ENCODE peak calls at places on chromosomes 1 and 21, in five cellular contexts. One of them, this sample, is unnamed.

GRCh38 chr1:231592809-231593208 is 33.8 kb upstream of the DISC1 start:
- DNase-seq in small intestine: no peak
- DNase-seq in left lung: no peak
- DNase-seq in neural progenitor cell: no peak
- DNase-seq in epithelial cell of esophagus: no peak
- DNase-seq in this sample: no peak

GRCh38 chr1:226971765-226972164 is 31.7 kb downstream of the COQ8A start:
- DNase-seq in neural progenitor cell: no peak
- DNase-seq in left lung: no peak
- DNase-seq in small intestine: no peak
- DNase-seq in epithelial cell of esophagus: no peak
- DNase-seq in this sample: no peak

GRCh38 chr1:93701619-93702018 is 20.0 kb upstream of the BCAR3 start:
- DNase-seq in epithelial cell of esophagus: peak; percentile 100
- DNase-seq in small intestine: no peak
- DNase-seq in neural progenitor cell: no peak
- DNase-seq in left lung: peak; percentile 85
- DNase-seq in this sample: no peak

GRCh38 chr1:222940903-222941302 is 126.1 kb downstream of the DISP1 start:
- DNase-seq in small intestine: no peak
- DNase-seq in neural progenitor cell: no peak
- DNase-seq in epithelial cell of esophagus: no peak
- DNase-seq in left lung: no peak
- DNase-seq in this sample: no peak

GRCh38 chr1:205229399-205229861 is 1.7 kb downstream of the TMCC2 start:
- DNase-seq in neural progenitor cell: peak; percentile 82
- DNase-seq in small intestine: peak; percentile 55
- DNase-seq in left lung: no peak
- DNase-seq in epithelial cell of esophagus: peak; percentile 71
- DNase-seq in this sample: peak; percentile 66

GRCh38 chr1:87501738-87502137 is 173.1 kb downstream of the LMO4 start:
- DNase-seq in small intestine: no peak
- DNase-seq in epithelial cell of esophagus: no peak
- DNase-seq in neural progenitor cell: no peak
- DNase-seq in left lung: no peak
- DNase-seq in this sample: no peak

GRCh38 chr1:3164671-3165070 is 95.7 kb downstream of the PRDM16 start:
- DNase-seq in left lung: no peak
- DNase-seq in small intestine: no peak
- DNase-seq in epithelial cell of esophagus: no peak
- DNase-seq in neural progenitor cell: no peak
- DNase-seq in this sample: no peak

GRCh38 chr1:38068980-38069340 is 22.4 kb upstream of the POU3F1 start:
- DNase-seq in left lung: no peak
- DNase-seq in neural progenitor cell: no peak
- DNase-seq in small intestine: no peak
- DNase-seq in epithelial cell of esophagus: no peak
- DNase-seq in this sample: no peak

GRCh38 chr1:236176337-236177336 is 34.3 kb downstream of the GPR137B start:
- DNase-seq in neural progenitor cell: no peak
- DNase-seq in small intestine: peak; percentile 18
- DNase-seq in epithelial cell of esophagus: no peak
- DNase-seq in left lung: no peak
- DNase-seq in this sample: no peak

GRCh38 chr1:72011721-72012120 is 270.6 kb downstream of the NEGR1 start:
- DNase-seq in epithelial cell of esophagus: no peak
- DNase-seq in neural progenitor cell: no peak
- DNase-seq in small intestine: no peak
- DNase-seq in left lung: no peak
- DNase-seq in this sample: no peak

GRCh38 chr1:105516068-105516467 is 1540.4 kb upstream of the PRMT6 start:
- DNase-seq in epithelial cell of esophagus: no peak
- DNase-seq in left lung: no peak
- DNase-seq in neural progenitor cell: no peak
- DNase-seq in small intestine: no peak
- DNase-seq in this sample: no peak

GRCh38 chr1:53638641-53639035 is 100.3 kb downstream of the GLIS1 start:
- DNase-seq in left lung: no peak
- DNase-seq in small intestine: no peak
- DNase-seq in epithelial cell of esophagus: no peak
- DNase-seq in neural progenitor cell: no peak
- DNase-seq in this sample: no peak

GRCh38 chr1:180899262-180899661 is 13.4 kb upstream of the KIAA1614 start:
- DNase-seq in small intestine: no peak
- DNase-seq in epithelial cell of esophagus: no peak
- DNase-seq in neural progenitor cell: no peak
- DNase-seq in left lung: no peak
- DNase-seq in this sample: no peak

GRCh38 chr1:36223373-36223995 is 759 bp upstream of the THRAP3 start:
- DNase-seq in small intestine: peak; percentile 63
- DNase-seq in epithelial cell of esophagus: peak; percentile 43
- DNase-seq in neural progenitor cell: peak; percentile 44
- DNase-seq in left lung: no peak
- DNase-seq in this sample: peak; percentile 21

GRCh38 chr1:210647406-210648333 is 319.0 kb downstream of the HHAT start:
- DNase-seq in epithelial cell of esophagus: no peak
- DNase-seq in left lung: no peak
- DNase-seq in small intestine: no peak
- DNase-seq in neural progenitor cell: no peak
- DNase-seq in this sample: no peak

GRCh38 chr1:101971309-101971708 is 25.4 kb downstream of the OLFM3 start:
- DNase-seq in small intestine: no peak
- DNase-seq in neural progenitor cell: no peak
- DNase-seq in epithelial cell of esophagus: peak; percentile 2
- DNase-seq in left lung: no peak
- DNase-seq in this sample: no peak

GRCh38 chr1:173603056-173603591 is at the start of gene SLC9C2:
- DNase-seq in epithelial cell of esophagus: no peak
- DNase-seq in neural progenitor cell: no peak
- DNase-seq in left lung: no peak
- DNase-seq in small intestine: peak; percentile 11
- DNase-seq in this sample: no peak

GRCh38 chr1:227311389-227312001 is 6.8 kb downstream of the CDC42BPA start:
- DNase-seq in epithelial cell of esophagus: no peak
- DNase-seq in neural progenitor cell: no peak
- DNase-seq in left lung: no peak
- DNase-seq in small intestine: no peak
- DNase-seq in this sample: no peak

GRCh38 chr1:224434447-224435317 is at the start of gene WDR26:
- DNase-seq in small intestine: peak; percentile 89
- DNase-seq in neural progenitor cell: peak; percentile 91
- DNase-seq in epithelial cell of esophagus: peak; percentile 87
- DNase-seq in left lung: peak; percentile 91
- DNase-seq in this sample: peak; percentile 87

GRCh38 chr1:173915596-173915995 is 1.5 kb downstream of the SERPINC1 start:
- DNase-seq in neural progenitor cell: no peak
- DNase-seq in small intestine: no peak
- DNase-seq in epithelial cell of esophagus: no peak
- DNase-seq in left lung: no peak
- DNase-seq in this sample: no peak

GRCh38 chr1:197924516-197925123 is 7.4 kb downstream of the LHX9 start:
- DNase-seq in epithelial cell of esophagus: peak; percentile 69
- DNase-seq in small intestine: peak; percentile 56
- DNase-seq in neural progenitor cell: peak; percentile 72
- DNase-seq in left lung: no peak
- DNase-seq in this sample: no peak

GRCh38 chr21:35381743-35382310 is 332.7 kb upstream of the RUNX1 start:
- DNase-seq in left lung: no peak
- DNase-seq in small intestine: no peak
- DNase-seq in epithelial cell of esophagus: peak; percentile 51
- DNase-seq in neural progenitor cell: no peak
- DNase-seq in this sample: no peak

GRCh38 chr1:204578867-204579664 is 62.9 kb downstream of the MDM4 start:
- DNase-seq in neural progenitor cell: peak; percentile 61
- DNase-seq in small intestine: peak; percentile 51
- DNase-seq in left lung: no peak
- DNase-seq in epithelial cell of esophagus: no peak
- DNase-seq in this sample: peak; percentile 42

GRCh38 chr1:227155004-227155403 is 163.3 kb downstream of the CDC42BPA start:
- DNase-seq in left lung: no peak
- DNase-seq in small intestine: no peak
- DNase-seq in epithelial cell of esophagus: no peak
- DNase-seq in neural progenitor cell: no peak
- DNase-seq in this sample: no peak

GRCh38 chr1:161420763-161421455 is 53.2 kb upstream of the CFAP126 start:
- DNase-seq in epithelial cell of esophagus: peak; percentile 14
- DNase-seq in small intestine: no peak
- DNase-seq in neural progenitor cell: peak; percentile 59
- DNase-seq in left lung: no peak
- DNase-seq in this sample: no peak

GRCh38 chr1:161421456-161421855 is 53.8 kb upstream of the CFAP126 start:
- DNase-seq in left lung: no peak
- DNase-seq in epithelial cell of esophagus: no peak
- DNase-seq in small intestine: no peak
- DNase-seq in neural progenitor cell: no peak
- DNase-seq in this sample: no peak
- H3K4me3 ChIP-seq in left lung: no peak overlapping the region
- H3K4me3 ChIP-seq in epithelial cell of esophagus: no peak overlapping the region
- H3K4me3 ChIP-seq in small intestine: no peak overlapping the region
- H3K4me3 ChIP-seq in neural progenitor cell: peak overlapping the region; percentile 43
- H3K4me3 ChIP-seq in this sample: no peak overlapping the region

DNA sequence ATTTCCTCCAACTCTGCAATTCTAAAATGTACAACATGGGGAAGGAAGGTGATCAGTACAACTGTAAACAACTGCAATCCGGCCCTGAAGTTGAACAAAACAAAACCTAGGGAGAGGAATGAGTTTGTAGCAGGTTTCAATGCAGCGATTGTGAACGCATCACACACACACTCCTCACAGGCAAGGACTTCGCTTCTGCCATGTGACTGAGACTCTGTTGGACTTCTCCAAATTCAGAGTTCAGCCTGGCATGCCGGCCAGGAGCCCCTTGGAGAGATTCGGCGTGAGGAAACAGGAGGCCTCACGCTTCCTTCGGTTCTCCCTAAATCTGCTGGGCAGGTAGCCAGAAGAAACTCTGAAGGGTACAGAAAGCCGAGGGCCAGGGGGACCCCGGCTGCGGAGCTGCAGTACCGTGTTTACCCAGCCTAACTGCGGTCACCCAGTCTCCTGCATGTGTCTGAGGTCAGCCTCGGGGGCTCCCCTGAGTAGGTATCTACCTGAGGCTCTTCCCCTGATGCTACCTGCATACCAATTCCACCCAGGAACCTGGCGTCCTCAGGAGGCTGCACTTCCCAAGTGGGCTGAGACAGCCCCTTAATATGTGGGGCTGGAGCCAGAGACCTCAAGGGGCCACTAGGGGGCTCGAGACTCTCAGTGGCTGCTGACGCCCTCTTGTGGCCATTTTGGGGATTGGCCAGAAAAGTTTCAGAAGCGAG is 2.9 kb upstream of the ANXA9 start:
- DNase-seq in epithelial cell of esophagus: peak; percentile 87
- DNase-seq in small intestine: peak; percentile 89
- DNase-seq in neural progenitor cell: peak; percentile 94
- DNase-seq in left lung: peak; percentile 86
- DNase-seq in this sample: peak; percentile 92
- H3K4me3 ChIP-seq in epithelial cell of esophagus: no peak overlapping the region
- H3K4me3 ChIP-seq in small intestine: no peak overlapping the region
- H3K4me3 ChIP-seq in neural progenitor cell: no peak overlapping the region
- H3K4me3 ChIP-seq in left lung: peak overlapping the region; percentile 1
- H3K4me3 ChIP-seq in this sample: no peak overlapping the region

DNA sequence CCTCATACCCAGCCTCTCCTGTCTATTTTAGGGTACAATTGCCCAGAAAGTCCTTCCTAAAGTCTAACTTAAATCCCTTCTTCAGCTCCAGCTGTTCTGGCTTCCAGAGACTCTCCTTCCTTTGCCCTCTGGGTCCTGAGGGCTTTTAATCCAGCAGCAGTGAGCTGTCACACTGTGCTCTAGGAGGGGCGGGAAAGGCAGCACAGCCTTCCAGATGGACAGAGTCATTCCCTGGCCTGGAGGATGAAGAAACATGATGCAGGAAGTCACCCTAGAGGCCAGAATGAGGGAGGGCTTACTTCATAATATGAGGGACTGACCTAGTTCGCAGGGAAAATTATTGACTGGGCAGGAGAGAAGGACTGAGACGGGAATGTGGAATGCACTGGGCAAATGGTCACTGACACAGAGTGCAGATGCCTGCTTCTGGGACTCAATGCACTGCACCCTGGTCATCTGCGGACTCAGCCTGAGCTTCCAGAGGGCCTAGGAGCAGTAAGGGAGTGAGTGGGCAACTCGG is 1.3 kb downstream of the SH2D2A start:
- DNase-seq in left lung: no peak
- DNase-seq in epithelial cell of esophagus: peak; percentile 60
- DNase-seq in small intestine: no peak
- DNase-seq in neural progenitor cell: peak; percentile 29
- DNase-seq in this sample: peak; percentile 31
- H3K4me3 ChIP-seq in left lung: no peak overlapping the region
- H3K4me3 ChIP-seq in epithelial cell of esophagus: no peak overlapping the region
- H3K4me3 ChIP-seq in small intestine: no peak overlapping the region
- H3K4me3 ChIP-seq in neural progenitor cell: no peak overlapping the region
- H3K4me3 ChIP-seq in this sample: no peak overlapping the region

DNA sequence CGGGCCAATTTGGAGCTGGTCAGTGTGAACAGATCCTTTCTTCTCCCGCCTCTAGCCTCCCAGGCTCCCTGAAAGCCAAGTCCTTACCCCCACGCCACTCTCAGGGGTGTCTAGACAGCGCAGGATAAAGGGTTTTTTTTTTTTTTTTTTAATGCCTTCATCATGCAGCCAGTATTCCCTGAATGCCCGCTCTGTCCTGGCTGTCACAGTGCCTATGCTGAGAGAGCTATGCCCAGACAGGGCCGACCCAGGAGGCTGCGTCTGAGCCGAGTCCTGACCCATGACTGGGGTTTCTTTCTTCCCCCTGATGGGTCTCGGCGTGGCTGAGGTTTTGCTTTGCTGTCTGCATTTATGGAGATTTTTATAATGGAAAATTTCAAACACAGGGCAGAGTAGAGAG is 18.3 kb downstream of the SPSB1 start:
- DNase-seq in small intestine: no peak
- DNase-seq in left lung: no peak
- DNase-seq in epithelial cell of esophagus: no peak
- DNase-seq in neural progenitor cell: no peak
- DNase-seq in this sample: no peak
- H3K4me3 ChIP-seq in small intestine: no peak overlapping the region
- H3K4me3 ChIP-seq in left lung: no peak overlapping the region
- H3K4me3 ChIP-seq in epithelial cell of esophagus: no peak overlapping the region
- H3K4me3 ChIP-seq in neural progenitor cell: no peak overlapping the region
- H3K4me3 ChIP-seq in this sample: no peak overlapping the region